ENCODE peak calls at places on chromosome 2, in four cellular contexts. Y is fibroblast of villous mesenchyme, L is AG09309, U is AG10803. V is an unnamed sample.
A peak's percentile ranks its signal among the peaks of the same experiment; 100 is the strongest.

GRCh38 chr2:69196327-69197117 is 183.5 kb downstream of the ANTXR1 start:
- DNase-seq in Y (peak; percentile 99), L (peak; percentile 93), U (peak; percentile 99), V (no peak)

GRCh38 chr2:65353927-65354326 is 78.5 kb downstream of the SPRED2 start:
- DNase-seq in Y (no peak), L (no peak), U (no peak), V (no peak)

GRCh38 chr2:182863642-182864041 is 2.8 kb downstream of the FRZB start:
- DNase-seq in Y (no peak), L (no peak), U (no peak), V (no peak)

GRCh38 chr2:172103471-172104292 is 982 bp upstream of the DLX2 start:
- DNase-seq in Y (peak; percentile 87), L (no peak), U (peak; percentile 86), V (peak; percentile 98)

GRCh38 chr2:67797801-67798535 is 264.8 kb downstream of the C1D start:
- DNase-seq in Y (peak; percentile 81), L (no peak), U (peak; percentile 49), V (no peak)

GRCh38 chr2:172698041-172698863 is 37.4 kb upstream of the RAPGEF4 start:
- DNase-seq in Y (peak; percentile 86), L (peak; percentile 37), U (peak; percentile 56), V (no peak)

GRCh38 chr2:133768261-133769021 is 200.2 kb upstream of the NCKAP5 start:
- DNase-seq in Y (no peak), L (no peak), U (no peak), V (no peak)

GRCh38 chr2:14587119-14587518 is 45.4 kb upstream of the LRATD1 start:
- DNase-seq in Y (no peak), L (no peak), U (peak; percentile 48), V (no peak)

GRCh38 chr2:181106229-181106628 is 125.8 kb downstream of the UBE2E3 start:
- DNase-seq in Y (peak; percentile 19), L (no peak), U (peak; percentile 58), V (no peak)

GRCh38 chr2:1910562-1911256 is 166.4 kb upstream of the PXDN start:
- DNase-seq in Y (no peak), L (no peak), U (no peak), V (no peak)

GRCh38 chr2:29013046-29013780 is 32.1 kb downstream of the TOGARAM2 start:
- DNase-seq in Y (no peak), L (no peak), U (no peak), V (no peak)

GRCh38 chr2:36555789-36556188 is 42.2 kb downstream of the FEZ2 start:
- DNase-seq in Y (no peak), L (no peak), U (no peak), V (no peak)

GRCh38 chr2:16026816-16027501 is 86.6 kb downstream of the MYCN start:
- DNase-seq in Y (no peak), L (no peak), U (no peak), V (no peak)

GRCh38 chr2:68284896-68285295 is 32.6 kb upstream of the PPP3R1 start:
- DNase-seq in Y (peak; percentile 74), L (peak; percentile 57), U (peak; percentile 89), V (no peak)

GRCh38 chr2:112836695-112837117 is at the start of gene IL1B:
- DNase-seq in Y (peak; percentile 84), L (peak; percentile 88), U (peak; percentile 91), V (no peak)

GRCh38 chr2:39484206-39484605 is 47.1 kb upstream of the MAP4K3 start:
- DNase-seq in Y (no peak), L (no peak), U (no peak), V (no peak)

DNA sequence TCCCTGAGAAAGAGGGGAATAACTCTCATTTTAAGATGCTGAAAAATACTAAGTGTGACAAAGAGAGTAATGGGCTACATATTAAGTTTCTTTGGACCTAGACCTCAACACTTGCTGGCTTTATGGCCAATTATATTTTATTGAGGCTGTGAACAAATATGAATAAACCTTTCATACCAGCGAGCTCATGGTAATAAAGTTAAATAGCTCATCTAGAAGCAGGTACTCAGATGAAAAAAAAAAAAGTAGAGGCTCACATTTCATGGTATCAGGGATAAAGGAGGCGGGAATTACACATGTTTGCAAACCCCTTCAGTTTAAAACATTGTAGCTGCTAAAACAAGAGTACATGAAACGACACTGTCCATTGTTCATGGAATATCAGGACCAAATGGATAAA is 75.6 kb downstream of the DOCK10 start:
- DNase-seq in Y (no peak), L (no peak), U (no peak), V (no peak)
- TF ChIP-seq CTCF in Y (no peak), L (no peak), U (no peak), V (no peak)

GRCh38 chr2:54284801-54285200 is 28.8 kb upstream of the TSPYL6 start:
- DNase-seq in Y (no peak), L (no peak), U (no peak), V (no peak)

GRCh38 chr2:54275541-54275940 is 19.5 kb upstream of the TSPYL6 start:
- DNase-seq in Y (no peak), L (no peak), U (no peak), V (no peak)

GRCh38 chr2:54274781-54275242 is 18.8 kb upstream of the TSPYL6 start:
- DNase-seq in Y (peak; percentile 85), L (peak; percentile 72), U (peak; percentile 90), V (no peak)

DNA sequence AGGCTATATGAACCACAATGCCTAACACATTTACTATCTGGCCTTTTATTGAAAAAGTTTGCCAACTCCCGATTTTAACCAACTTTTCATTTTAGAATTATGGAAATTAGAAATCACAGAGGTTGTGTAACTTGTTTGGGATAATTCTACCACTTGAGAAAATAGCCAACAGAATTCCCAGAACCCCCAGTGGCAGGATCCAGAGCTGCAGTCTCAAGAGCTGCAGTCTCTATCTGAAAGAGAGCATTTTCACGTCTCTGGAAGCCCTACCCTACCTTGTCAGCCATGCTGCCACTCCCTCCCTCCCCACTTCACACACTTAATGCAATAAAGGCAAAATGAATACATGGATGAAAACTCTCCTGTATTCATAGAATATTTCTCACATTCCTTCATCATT is 23.4 kb upstream of the TSPYL6 start:
- DNase-seq in Y (peak; percentile 16), L (no peak), U (no peak), V (no peak)
- TF ChIP-seq CTCF in Y (peak; percentile 54), L (peak; percentile 30), U (peak; percentile 32), V (peak; percentile 34)

GRCh38 chr2:199484927-199485326 is 27.2 kb upstream of the SATB2 start:
- DNase-seq in Y (no peak), L (no peak), U (peak; percentile 26), V (no peak)
- TF ChIP-seq CTCF in Y (peak; percentile 25), L (peak; percentile 63), U (peak; percentile 47), V (no peak)

DNA sequence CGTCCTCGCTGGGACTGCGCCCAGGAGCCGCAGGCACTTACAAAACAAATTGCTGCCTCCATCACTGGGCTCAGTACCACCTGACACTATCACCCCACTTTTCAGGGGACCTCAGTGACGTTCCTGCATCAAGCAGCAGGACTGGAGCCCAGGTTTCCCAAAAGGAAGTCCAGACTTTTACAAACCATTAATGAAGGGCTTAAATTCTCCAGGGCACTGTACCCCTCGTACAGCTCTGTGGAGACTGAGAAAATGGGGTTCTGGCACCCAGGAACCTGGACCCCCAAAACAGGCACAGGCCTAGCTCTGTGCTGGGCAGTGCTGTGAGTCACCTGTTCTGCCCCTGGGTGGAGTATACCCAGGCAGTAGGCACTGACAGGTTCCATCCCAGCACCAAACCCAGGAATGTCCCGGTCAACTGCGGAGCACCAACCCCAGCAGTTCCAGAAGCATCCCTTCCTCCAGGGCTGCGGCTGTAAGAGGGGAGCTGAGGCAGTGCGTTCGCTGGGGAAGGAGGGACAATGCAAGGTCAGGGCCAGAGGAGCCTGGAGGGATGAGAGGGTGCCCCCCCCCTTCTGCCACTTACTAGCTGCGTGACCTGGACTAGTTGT is 24.6 kb upstream of the NOTO start:
- DNase-seq in Y (no peak), L (no peak), U (no peak), V (no peak)
- TF ChIP-seq CTCF in Y (no peak), L (no peak), U (no peak), V (peak; percentile 28)

V was measured in neural crest cell.